ENCODE peak calls at places on chromosomes 6 and 20, in six cellular contexts. H, D, J, N, I and U are unnamed samples.

GRCh38 chr6:11412011-11412424 is 125.5 kb upstream of the TMEM170B start:
- DNase-seq in H (no peak), D (no peak), J (peak; percentile 38), N (no peak), I (no peak), U (no peak)

GRCh38 chr6:157215702-157216101 is 107.6 kb downstream of the TMEM242 start:
- DNase-seq in H (no peak), D (no peak), J (no peak), N (no peak), I (no peak), U (no peak)

GRCh38 chr6:137001287-137001976 is 43.3 kb downstream of the IL20RA start:
- DNase-seq in H (no peak), D (no peak), J (peak; percentile 35), N (no peak), I (no peak), U (no peak)

GRCh38 chr20:44959082-44959895 is 908 bp downstream of the TOMM34 start:
- DNase-seq in H (no peak), D (peak; percentile 31), J (peak; percentile 79), N (peak; percentile 34), I (no peak), U (no peak)

GRCh38 chr20:39944861-39945260 is 744.2 kb downstream of the MAFB start:
- DNase-seq in H (no peak), D (no peak), J (no peak), N (no peak), I (no peak), U (no peak)

GRCh38 chr6:137095651-137096238 is 51.0 kb upstream of the IL20RA start:
- DNase-seq in H (no peak), D (no peak), J (no peak), N (no peak), I (no peak), U (no peak)

GRCh38 chr20:43736588-43737091 is 9.8 kb upstream of the GTSF1L start:
- DNase-seq in H (no peak), D (no peak), J (no peak), N (no peak), I (no peak), U (no peak)

GRCh38 chr20:22404609-22405170 is 179.7 kb downstream of the FOXA2 start:
- DNase-seq in H (no peak), D (no peak), J (peak; percentile 7), N (no peak), I (no peak), U (no peak)

GRCh38 chr20:47055699-47056369 is 161.2 kb downstream of the EYA2 start:
- DNase-seq in H (no peak), D (no peak), J (peak; percentile 4), N (no peak), I (peak; percentile 15), U (no peak)

GRCh38 chr6:72553531-72554202 is 68.2 kb upstream of the KCNQ5 start:
- DNase-seq in H (no peak), D (no peak), J (peak; percentile 96), N (no peak), I (peak; percentile 59), U (no peak)

GRCh38 chr6:96816182-96816888 is 20.9 kb downstream of the GPR63 start:
- DNase-seq in H (no peak), D (no peak), J (peak; percentile 29), N (no peak), I (no peak), U (no peak)

GRCh38 chr6:115783402-115784061 is 277.2 kb downstream of the FRK start:
- DNase-seq in H (no peak), D (no peak), J (peak; percentile 1), N (no peak), I (no peak), U (peak; percentile 64)

GRCh38 chr20:46767127-46767761 is 57.8 kb downstream of the SLC2A10 start:
- DNase-seq in H (no peak), D (peak; percentile 43), J (peak; percentile 13), N (no peak), I (no peak), U (no peak)

GRCh38 chr20:50478162-50479036 is 31.8 kb upstream of the PTPN1 start:
- DNase-seq in H (peak; percentile 72), D (peak; percentile 44), J (peak; percentile 54), N (peak; percentile 64), I (no peak), U (peak; percentile 77)

GRCh38 chr6:90194371-90194841 is 102.2 kb downstream of the BACH2 start:
- DNase-seq in H (no peak), D (peak; percentile 48), J (peak; percentile 95), N (no peak), I (peak; percentile 71), U (no peak)

GRCh38 chr6:47165918-47166317 is 123.8 kb upstream of the ADGRF1 start:
- DNase-seq in H (no peak), D (no peak), J (peak; percentile 35), N (no peak), I (no peak), U (no peak)

GRCh38 chr6:47169785-47170685 is 127.9 kb upstream of the ADGRF1 start:
- DNase-seq in H (no peak), D (no peak), J (peak; percentile 47), N (no peak), I (no peak), U (no peak)

GRCh38 chr6:47163536-47163935 is 121.4 kb upstream of the ADGRF1 start:
- DNase-seq in H (no peak), D (no peak), J (no peak), N (no peak), I (no peak), U (no peak)

GRCh38 chr6:47164877-47165276 is 122.7 kb upstream of the ADGRF1 start:
- DNase-seq in H (no peak), D (no peak), J (no peak), N (no peak), I (no peak), U (no peak)

DNA sequence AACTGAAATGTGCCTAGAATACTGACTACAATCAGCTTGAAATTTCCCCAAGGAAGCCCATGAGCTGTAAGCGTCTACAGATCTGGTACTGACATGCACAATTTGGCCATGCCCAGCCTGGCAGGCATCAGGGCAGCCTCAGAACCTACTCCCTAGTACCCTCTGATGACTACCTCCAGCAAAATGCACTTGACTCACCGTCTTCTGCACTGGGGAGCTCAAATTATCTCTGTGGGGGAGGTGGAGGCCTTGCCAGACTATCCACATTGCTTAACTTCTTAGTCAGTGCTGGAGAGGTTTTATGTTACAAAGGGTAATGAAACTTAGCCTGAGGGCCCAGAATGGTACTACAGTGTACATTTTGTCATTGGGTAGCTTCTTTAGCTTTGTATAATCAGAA is 126.0 kb upstream of the ADGRF1 start:
- DNase-seq in H (no peak), D (no peak), J (peak; percentile 98), N (no peak), I (peak; percentile 89), U (peak; percentile 76)
- H3K27ac ChIP-seq in H (no peak overlapping the region), D (no peak overlapping the region), J (peak overlapping the region; percentile 42), N (no peak overlapping the region), I (peak overlapping the region; percentile 52), U (peak overlapping the region; percentile 6)

GRCh38 chr6:28947067-28947765 is 23.4 kb upstream of the TRIM27 start:
- DNase-seq in H (no peak), D (no peak), J (no peak), N (no peak), I (no peak), U (no peak)
- H3K4me3 ChIP-seq in H (no peak overlapping the region), D (no peak overlapping the region), J (no peak overlapping the region), N (no peak overlapping the region), I (no peak overlapping the region), U (no peak overlapping the region)

GRCh38 chr6:33731751-33732282 is 14.9 kb downstream of the IP6K3 start:
- DNase-seq in H (no peak), D (no peak), J (no peak), N (no peak), I (no peak), U (no peak)

GRCh38 chr6:33730611-33731010 is 16.1 kb downstream of the IP6K3 start:
- DNase-seq in H (no peak), D (no peak), J (no peak), N (no peak), I (no peak), U (no peak)

GRCh38 chr6:33732385-33732784 is 14.3 kb downstream of the IP6K3 start:
- DNase-seq in H (no peak), D (no peak), J (no peak), N (no peak), I (no peak), U (no peak)

GRCh38 chr6:33732819-33733218 is 13.9 kb downstream of the IP6K3 start:
- DNase-seq in H (no peak), D (no peak), J (peak; percentile 7), N (no peak), I (no peak), U (no peak)

DNA sequence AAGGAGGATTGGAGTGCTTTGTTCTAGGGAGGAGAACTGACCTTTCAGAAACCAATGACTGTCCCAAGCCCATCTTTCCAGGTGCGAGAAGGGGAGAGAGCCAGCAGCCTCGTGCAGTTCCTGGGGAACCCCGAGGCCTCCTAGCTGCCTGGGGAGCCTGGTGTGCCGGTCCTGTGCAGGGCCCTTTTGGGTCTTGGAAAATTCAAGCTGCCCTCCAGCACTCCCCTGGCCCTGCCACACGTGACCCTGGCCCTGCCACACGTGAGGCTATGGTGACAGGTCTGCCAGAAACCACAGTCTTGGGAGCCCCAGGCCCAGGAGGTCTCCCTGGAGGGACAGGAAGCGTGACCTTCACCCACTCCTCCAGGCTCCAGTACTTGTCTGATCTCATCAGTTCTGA is 15.7 kb downstream of the IP6K3 start:
- DNase-seq in H (no peak), D (no peak), J (no peak), N (no peak), I (no peak), U (no peak)
- H3K27ac ChIP-seq in H (no peak overlapping the region), D (no peak overlapping the region), J (no peak overlapping the region), N (no peak overlapping the region), I (no peak overlapping the region), U (peak overlapping the region; percentile 71)

DNA sequence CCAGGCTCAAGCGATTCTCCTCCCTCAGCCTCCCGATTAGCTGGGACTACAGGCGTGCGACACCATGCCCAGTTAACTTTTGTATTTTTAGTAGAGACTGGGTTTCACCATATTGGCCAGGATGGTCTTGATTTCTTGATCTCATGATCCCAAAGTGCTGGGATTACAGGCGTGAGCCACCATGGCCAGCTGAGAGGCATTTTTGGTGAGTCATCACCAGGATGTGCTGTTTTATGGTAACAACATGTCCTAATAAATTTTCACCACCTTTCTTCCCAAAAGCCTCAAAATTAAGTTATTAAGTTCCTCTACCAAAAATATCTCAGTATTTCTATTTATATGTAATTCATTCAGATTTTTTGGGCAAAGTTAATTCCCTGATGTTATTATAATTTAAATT is 53.5 kb downstream of the COL21A1 start:
- DNase-seq in H (no peak), D (no peak), J (no peak), N (no peak), I (no peak), U (no peak)
- H3K4me3 ChIP-seq in H (no peak overlapping the region), D (no peak overlapping the region), J (no peak overlapping the region), N (no peak overlapping the region), I (no peak overlapping the region), U (no peak overlapping the region)

DNA sequence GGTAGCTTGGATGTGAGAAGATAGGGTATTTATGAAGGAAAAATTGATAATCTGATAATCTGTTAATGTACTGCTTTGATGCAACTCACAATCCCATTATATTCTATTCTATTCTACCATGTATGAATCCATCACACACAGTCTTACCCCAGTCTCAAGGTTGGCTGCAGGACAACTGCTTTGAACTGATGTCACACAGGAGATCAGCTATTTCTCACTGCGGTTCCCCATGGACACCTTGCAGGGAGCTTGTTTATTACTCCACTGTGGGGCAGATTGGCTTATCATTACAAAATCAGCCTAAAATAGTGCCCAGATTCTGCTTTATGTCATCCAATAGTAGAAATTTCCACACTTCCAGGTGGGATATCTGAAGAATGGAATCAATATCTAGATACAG is 61.0 kb upstream of the HS3ST5 start:
- DNase-seq in H (no peak), D (no peak), J (no peak), N (no peak), I (no peak), U (no peak)
- H3K27ac ChIP-seq in H (no peak overlapping the region), D (no peak overlapping the region), J (no peak overlapping the region), N (no peak overlapping the region), I (no peak overlapping the region), U (no peak overlapping the region)

GRCh38 chr6:16302721-16303552 is 64.5 kb downstream of the GMPR start:
- DNase-seq in H (no peak), D (no peak), J (no peak), N (no peak), I (no peak), U (no peak)
- H3K4me3 ChIP-seq in H (no peak overlapping the region), D (no peak overlapping the region), J (no peak overlapping the region), N (no peak overlapping the region), I (no peak overlapping the region), U (no peak overlapping the region)